ENCODE peak calls at places on chromosomes 4 and X, in five cellular contexts. M is fibroblast of mammary gland, X is ascending aorta, P is lower lobe of right lung, G is endodermal cell. J is an unnamed sample.

GRCh38 chr4:88953400-88953799 is 103.6 kb downstream of the FAM13A start:
- DNase-seq in M (peak), X (no peak), P (no peak), G (no peak), J (no peak)

GRCh38 chr4:164373021-164373420 is 380.9 kb upstream of the SMIM31 start:
- DNase-seq in M (no peak), X (no peak), P (no peak), G (no peak), J (no peak)

GRCh38 chr4:13483142-13484044 is 747 bp downstream of the RAB28 start:
- DNase-seq in M (peak), X (peak), P (no peak), G (peak), J (peak)

GRCh38 chrX:108763559-108763958 is 27.2 kb upstream of the IRS4 start:
- DNase-seq in M (no peak), X (no peak), P (no peak), G (no peak), J (no peak)

GRCh38 chr4:67451464-67451863 is 93.8 kb downstream of the CENPC start:
- DNase-seq in M (peak), X (no peak), P (no peak), G (no peak), J (no peak)

GRCh38 chr4:6641971-6642320 is 1.5 kb downstream of the MRFAP1 start:
- DNase-seq in M (no peak), X (no peak), P (no peak), G (no peak), J (no peak)

GRCh38 chrX:434946-435345 is 48.2 kb upstream of the PPP2R3B start:
- DNase-seq in M (no peak), X (no peak), P (peak), G (peak), J (no peak)

GRCh38 chr4:54067163-54067562 is 2.8 kb upstream of the CHIC2 start:
- DNase-seq in M (peak), X (no peak), P (no peak), G (no peak), J (peak)

GRCh38 chr4:128812360-128812958 is 3.0 kb downstream of the JADE1 start:
- DNase-seq in M (peak), X (no peak), P (peak), G (peak), J (peak)

GRCh38 chr4:47617607-47618006 is 132.5 kb downstream of the ATP10D start:
- DNase-seq in M (no peak), X (no peak), P (no peak), G (no peak), J (no peak)

GRCh38 chr4:76108467-76109181 is 34.1 kb downstream of the ART3 start:
- DNase-seq in M (peak), X (no peak), P (no peak), G (no peak), J (no peak)

GRCh38 chrX:134990475-134991473 is at the start of gene SMIM10:
- DNase-seq in M (peak), X (peak), P (peak), G (peak), J (peak)

GRCh38 chrX:152601848-152602616 is 35.7 kb upstream of the GABRQ start:
- DNase-seq in M (peak), X (no peak), P (no peak), G (peak), J (no peak)

GRCh38 chr4:151801547-151802516 is 41.0 kb upstream of the GATB start:
- DNase-seq in M (peak), X (no peak), P (peak), G (peak), J (peak)

GRCh38 chr4:147328189-147328588 is 152.7 kb upstream of the EDNRA start:
- DNase-seq in M (no peak), X (no peak), P (no peak), G (no peak), J (no peak)

GRCh38 chrX:51144828-51145442 is 187.7 kb upstream of the NUDT10 start:
- DNase-seq in M (peak), X (no peak), P (no peak), G (peak), J (peak)

GRCh38 chrX:117987376-117987775 is 129.2 kb downstream of the KLHL13 start:
- DNase-seq in M (peak), X (no peak), P (no peak), G (no peak), J (no peak)

GRCh38 chrX:29841750-29842149 is 373.6 kb upstream of the MAGEB2 start:
- DNase-seq in M (peak), X (no peak), P (no peak), G (no peak), J (peak)

GRCh38 chr4:72255269-72255668 is 223.5 kb downstream of the NPFFR2 start:
- DNase-seq in M (no peak), X (no peak), P (no peak), G (peak), J (no peak)

GRCh38 chrX:47854474-47854873 is 17.8 kb downstream of the ZNF81 start:
- DNase-seq in M (peak), X (no peak), P (peak), G (peak), J (peak)

GRCh38 chr4:2462218-2462991 is 6.5 kb upstream of the RNF4 start:
- DNase-seq in M (peak), X (no peak), P (peak), G (peak), J (peak)
- TF ChIP-seq CTCF in M (no peak), X (peak), P (peak), G (peak), J (no peak)

GRCh38 chrX:153821066-153821465 is 9.3 kb downstream of the PDZD4 start:
- DNase-seq in M (no peak), X (no peak), P (no peak), G (no peak), J (no peak)
- H3K4me3 ChIP-seq in M (no peak), X (no peak), P (no peak), G (no peak), J (no peak)

DNA sequence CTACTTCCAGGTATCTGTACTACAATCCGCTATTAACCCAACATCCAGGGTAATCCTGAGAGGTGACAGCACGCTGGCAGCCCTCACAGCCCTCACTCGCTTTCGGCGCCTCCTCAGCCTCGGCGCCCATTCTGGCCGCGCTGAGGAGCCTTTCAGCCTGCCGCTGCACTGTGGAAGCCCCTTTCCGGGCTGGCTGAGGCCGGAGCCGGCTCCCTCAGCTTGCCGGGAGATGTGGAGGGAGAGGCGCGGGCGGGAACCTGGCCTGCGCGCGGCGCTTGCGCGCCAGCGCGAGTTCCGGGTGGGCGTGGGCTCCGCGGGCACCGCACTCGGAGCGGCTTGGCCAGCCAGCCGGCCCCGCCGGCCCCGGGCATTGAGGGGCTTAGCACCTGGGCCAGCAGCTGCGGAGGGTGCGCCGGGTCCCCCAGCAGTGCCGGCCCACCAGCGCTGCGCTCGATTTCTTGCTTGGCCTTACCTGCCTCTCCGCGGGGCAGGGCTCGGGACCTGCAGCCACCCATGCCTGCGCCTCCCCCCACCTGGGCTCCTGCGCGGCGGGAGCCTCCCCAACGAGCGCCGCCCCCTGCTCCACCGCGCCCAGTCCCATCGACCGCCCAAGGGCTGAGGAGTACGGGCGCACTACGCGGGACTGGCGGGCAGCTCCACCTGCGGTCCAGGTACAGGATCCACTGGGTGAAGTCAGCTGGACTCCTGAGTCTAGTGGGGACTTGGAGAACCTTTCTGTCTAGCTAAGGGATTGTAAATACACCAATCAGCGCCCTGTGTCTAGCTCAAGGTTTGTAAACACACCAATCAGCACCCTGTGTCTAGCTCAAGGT is 87.3 kb downstream of the PRSS12 start:
- DNase-seq in M (no peak), X (no peak), P (peak), G (no peak), J (no peak)
- TF ChIP-seq CTCF in M (no peak), X (no peak), P (no peak), G (no peak), J (no peak)

GRCh38 chr4:173522160-173522873 is 7.7 kb downstream of the HAND2 start:
- DNase-seq in M (peak), X (no peak), P (no peak), G (peak), J (peak)

GRCh38 chr4:173521474-173522159 is 8.4 kb downstream of the HAND2 start:
- DNase-seq in M (no peak), X (no peak), P (no peak), G (no peak), J (no peak)

GRCh38 chr4:173522874-173523395 is 7.1 kb downstream of the HAND2 start:
- DNase-seq in M (peak), X (no peak), P (no peak), G (no peak), J (no peak)

GRCh38 chr4:173519130-173520101 is 10.6 kb downstream of the HAND2 start:
- DNase-seq in M (no peak), X (no peak), P (no peak), G (no peak), J (peak)

DNA sequence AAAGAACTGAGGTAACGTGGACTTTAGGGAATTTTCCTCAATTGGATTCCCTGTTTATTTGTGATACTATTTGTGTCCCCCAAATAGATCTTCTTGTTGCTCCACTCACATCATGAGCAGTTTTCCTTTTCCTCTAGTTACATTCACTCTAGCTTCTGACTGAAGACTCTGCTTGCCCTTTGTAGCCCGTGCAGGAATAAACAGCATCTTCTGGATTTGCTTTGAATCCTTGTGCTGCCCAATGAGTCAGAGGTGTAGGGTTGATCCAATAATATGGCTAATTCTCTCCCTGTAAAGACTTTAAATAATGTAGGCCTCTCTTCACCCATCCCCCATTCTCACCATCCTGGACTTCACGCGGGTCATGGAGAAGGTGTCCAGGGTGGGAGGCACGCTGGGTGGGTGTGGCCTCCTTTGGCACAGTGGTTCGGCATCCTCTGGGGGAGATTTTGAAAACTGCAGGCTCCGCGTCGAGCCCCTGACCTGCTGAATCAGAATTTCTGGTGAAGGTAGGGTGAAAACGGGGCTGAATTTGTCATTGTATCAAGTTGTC is 9.0 kb downstream of the HAND2 start:
- DNase-seq in M (no peak), X (no peak), P (no peak), G (no peak), J (no peak)
- H3K4me3 ChIP-seq in M (no peak), X (no peak), P (no peak), G (no peak), J (no peak)

GRCh38 chrX:65528293-65528692 is 6.3 kb downstream of the LAS1L start:
- DNase-seq in M (no peak), X (no peak), P (no peak), G (no peak), J (no peak)
- TF ChIP-seq CTCF in M (no peak), X (no peak), P (no peak), G (no peak), J (no peak)

DNA sequence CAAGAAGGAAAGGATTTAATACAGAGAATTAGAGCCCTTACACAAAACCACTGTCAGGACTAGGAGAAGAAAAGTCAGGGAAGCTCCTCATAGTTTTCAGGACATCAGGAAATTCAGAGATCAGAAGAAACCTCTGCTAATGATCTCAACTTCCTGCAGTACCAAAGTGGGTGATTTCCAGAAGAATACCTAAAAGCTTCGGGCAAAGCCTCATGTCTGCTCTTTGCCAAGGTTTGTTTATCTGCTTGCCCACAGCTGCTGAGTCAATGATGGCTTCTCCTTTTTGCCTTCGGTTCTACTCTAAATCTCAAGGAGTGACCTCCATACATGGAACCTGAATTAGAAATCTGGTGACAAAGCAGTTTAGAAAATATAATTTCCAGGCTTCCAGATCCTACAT is 68.4 kb downstream of the USP38 start:
- DNase-seq in M (no peak), X (no peak), P (no peak), G (no peak), J (no peak)
- H3K4me3 ChIP-seq in M (no peak), X (no peak), P (no peak), G (no peak), J (no peak)

J was measured in AG10803.